ENCODE peak calls at places on chromosome 20, in seven cellular contexts. K, L, G, M, C, I and V are unnamed samples.

GRCh38 chr20:46215913-46216707 is 92.2 kb downstream of the CDH22 start:
- DNase-seq in K (peak; percentile 59), L (peak; percentile 26), G (peak; percentile 49), M (no peak), C (no peak), I (peak; percentile 93), V (no peak)

GRCh38 chr20:45701873-45702272 is at the start of gene WFDC13:
- DNase-seq in K (no peak), L (no peak), G (no peak), M (no peak), C (no peak), I (no peak), V (no peak)

GRCh38 chr20:46010491-46011405 is 2.0 kb downstream of the MMP9 start:
- DNase-seq in K (no peak), L (no peak), G (no peak), M (no peak), C (no peak), I (peak; percentile 75), V (no peak)

GRCh38 chr20:1183153-1183552 is 1.6 kb downstream of the TMEM74B start:
- DNase-seq in K (no peak), L (no peak), G (no peak), M (no peak), C (no peak), I (no peak), V (no peak)

GRCh38 chr20:38880952-38881735 is 45.1 kb upstream of the FAM83D start:
- DNase-seq in K (no peak), L (no peak), G (no peak), M (no peak), C (no peak), I (no peak), V (no peak)

GRCh38 chr20:48069626-48070025 is 284.3 kb upstream of the SULF2 start:
- DNase-seq in K (no peak), L (no peak), G (no peak), M (no peak), C (no peak), I (no peak), V (no peak)

GRCh38 chr20:64242003-64242796 is 13.3 kb upstream of the PCMTD2 start:
- DNase-seq in K (no peak), L (no peak), G (no peak), M (no peak), C (no peak), I (no peak), V (no peak)

GRCh38 chr20:57563522-57563921 is 2.6 kb downstream of the PCK1 start:
- DNase-seq in K (no peak), L (no peak), G (no peak), M (no peak), C (peak; percentile 35), I (no peak), V (no peak)

GRCh38 chr20:7038029-7038428 is 270.5 kb downstream of the BMP2 start:
- DNase-seq in K (peak; percentile 77), L (no peak), G (no peak), M (no peak), C (no peak), I (no peak), V (no peak)

GRCh38 chr20:9408422-9409300 is 105.7 kb upstream of the LAMP5 start:
- DNase-seq in K (peak; percentile 95), L (no peak), G (peak; percentile 48), M (no peak), C (no peak), I (no peak), V (no peak)

GRCh38 chr20:38885357-38885756 is 40.9 kb upstream of the FAM83D start:
- DNase-seq in K (no peak), L (no peak), G (no peak), M (no peak), C (no peak), I (no peak), V (no peak)

GRCh38 chr20:64228751-64229518 is 26.6 kb upstream of the PCMTD2 start:
- DNase-seq in K (no peak), L (no peak), G (no peak), M (no peak), C (no peak), I (no peak), V (no peak)

GRCh38 chr20:31715766-31716165 is 6.9 kb downstream of the BCL2L1 start:
- DNase-seq in K (no peak), L (no peak), G (no peak), M (no peak), C (no peak), I (no peak), V (no peak)
- H3K4me1 ChIP-seq in K (peaks cover 63% of the 10 kb centered on the region), L (peaks cover 97% of the 10 kb centered on the region), G (peaks cover 31% of the 10 kb centered on the region), M (peaks cover 94% of the 10 kb centered on the region), C (peaks cover 73% of the 10 kb centered on the region), I (peaks cover 55% of the 10 kb centered on the region), V (peaks cover 100% of the 10 kb centered on the region)

GRCh38 chr20:62721511-62722197 is 13.0 kb downstream of the NTSR1 start:
- DNase-seq in K (no peak), L (no peak), G (no peak), M (no peak), C (no peak), I (no peak), V (no peak)

GRCh38 chr20:62724692-62725595 is 16.3 kb downstream of the NTSR1 start:
- DNase-seq in K (no peak), L (no peak), G (no peak), M (no peak), C (no peak), I (no peak), V (no peak)

GRCh38 chr20:62723351-62723750 is 14.7 kb downstream of the NTSR1 start:
- DNase-seq in K (peak; percentile 72), L (no peak), G (no peak), M (peak; percentile 61), C (peak; percentile 59), I (no peak), V (no peak)

GRCh38 chr20:62723768-62724420 is 15.3 kb downstream of the NTSR1 start:
- DNase-seq in K (no peak), L (no peak), G (no peak), M (no peak), C (no peak), I (no peak), V (no peak)

DNA sequence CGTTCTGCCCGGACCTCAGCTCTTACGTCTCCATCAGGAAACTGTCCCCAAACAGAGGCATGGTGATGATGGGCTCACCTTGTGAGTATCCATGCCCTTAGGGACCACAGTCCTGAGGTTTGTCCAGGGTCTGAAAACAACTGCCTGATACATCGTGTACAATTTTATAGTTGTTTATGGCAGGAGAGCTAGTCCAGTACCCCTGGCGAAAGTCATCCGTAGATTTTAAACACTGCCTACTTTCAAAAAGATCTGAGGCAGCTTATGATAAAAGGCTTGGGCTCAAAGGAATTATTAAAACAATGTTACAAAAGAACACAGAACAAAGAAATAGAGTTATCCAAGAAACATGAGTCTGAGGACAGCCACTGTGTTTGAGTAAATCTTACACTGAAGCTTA is 14.0 kb downstream of the NTSR1 start:
- DNase-seq in K (no peak), L (no peak), G (no peak), M (no peak), C (no peak), I (no peak), V (no peak)
- H3K4me1 ChIP-seq in K (no peaks in the 10 kb centered on the region), L (peaks cover 2% of the 10 kb centered on the region), G (no peaks in the 10 kb centered on the region), M (peaks cover 9% of the 10 kb centered on the region), C (peaks cover 5% of the 10 kb centered on the region), I (no peaks in the 10 kb centered on the region), V (no peaks in the 10 kb centered on the region)

GRCh38 chr20:62700261-62700925 is 8.2 kb upstream of the NTSR1 start:
- DNase-seq in K (no peak), L (no peak), G (no peak), M (no peak), C (no peak), I (no peak), V (no peak)

GRCh38 chr20:62702886-62703852 is 5.5 kb upstream of the NTSR1 start:
- DNase-seq in K (peak; percentile 86), L (no peak), G (peak; percentile 74), M (no peak), C (no peak), I (no peak), V (no peak)

GRCh38 chr20:62702008-62702290 is 6.7 kb upstream of the NTSR1 start:
- DNase-seq in K (no peak), L (no peak), G (no peak), M (no peak), C (no peak), I (no peak), V (no peak)

GRCh38 chr20:62699741-62700140 is 8.9 kb upstream of the NTSR1 start:
- DNase-seq in K (no peak), L (no peak), G (no peak), M (no peak), C (no peak), I (no peak), V (no peak)

DNA sequence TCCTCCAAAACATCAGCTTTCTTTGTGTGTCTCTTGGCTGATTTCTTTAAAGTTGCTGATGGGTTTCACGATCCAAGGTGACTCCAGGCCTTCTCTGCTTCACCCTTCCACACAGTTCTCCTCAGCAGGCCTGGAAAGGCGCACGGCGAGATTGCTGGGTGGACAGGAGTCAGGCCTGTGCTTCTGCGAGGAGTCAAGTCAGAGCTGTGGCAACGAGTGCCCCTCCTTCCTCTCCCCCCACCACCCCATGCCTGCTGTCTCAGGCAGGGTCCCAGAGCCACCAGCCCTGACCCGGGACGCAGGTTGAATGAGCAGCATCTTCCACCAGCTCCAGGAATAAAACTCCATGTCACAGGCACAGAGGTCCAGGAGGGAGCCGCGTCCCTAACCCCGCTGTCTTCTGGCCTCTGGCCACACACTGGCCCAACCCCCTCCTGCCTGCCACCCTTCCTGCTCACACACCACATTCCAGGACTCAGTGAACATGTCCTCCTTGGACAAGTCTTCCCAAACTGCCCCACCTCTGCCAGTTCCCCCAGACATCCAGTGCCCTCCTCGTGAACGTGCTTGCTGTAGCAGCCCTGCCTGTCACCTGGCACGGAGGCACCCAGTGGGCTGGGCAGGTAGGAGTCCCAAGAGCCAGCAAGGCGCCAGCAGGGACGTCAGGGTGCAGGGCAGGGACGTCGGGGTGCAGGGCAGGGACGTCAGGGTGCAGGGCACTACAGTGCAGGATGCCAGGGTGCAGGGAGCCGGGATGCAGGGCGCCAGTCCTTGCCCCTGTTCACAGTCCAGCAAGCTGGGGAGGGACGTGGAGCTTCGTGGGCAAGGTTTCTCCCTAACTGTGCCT is 7.3 kb upstream of the NTSR1 start:
- DNase-seq in K (no peak), L (no peak), G (no peak), M (no peak), C (no peak), I (no peak), V (no peak)
- H3K4me1 ChIP-seq in K (peaks cover 15% of the 10 kb centered on the region), L (peaks cover 21% of the 10 kb centered on the region), G (no peaks in the 10 kb centered on the region), M (peaks cover 10% of the 10 kb centered on the region), C (peaks cover 14% of the 10 kb centered on the region), I (peaks cover 19% of the 10 kb centered on the region), V (peaks cover 8% of the 10 kb centered on the region)

DNA sequence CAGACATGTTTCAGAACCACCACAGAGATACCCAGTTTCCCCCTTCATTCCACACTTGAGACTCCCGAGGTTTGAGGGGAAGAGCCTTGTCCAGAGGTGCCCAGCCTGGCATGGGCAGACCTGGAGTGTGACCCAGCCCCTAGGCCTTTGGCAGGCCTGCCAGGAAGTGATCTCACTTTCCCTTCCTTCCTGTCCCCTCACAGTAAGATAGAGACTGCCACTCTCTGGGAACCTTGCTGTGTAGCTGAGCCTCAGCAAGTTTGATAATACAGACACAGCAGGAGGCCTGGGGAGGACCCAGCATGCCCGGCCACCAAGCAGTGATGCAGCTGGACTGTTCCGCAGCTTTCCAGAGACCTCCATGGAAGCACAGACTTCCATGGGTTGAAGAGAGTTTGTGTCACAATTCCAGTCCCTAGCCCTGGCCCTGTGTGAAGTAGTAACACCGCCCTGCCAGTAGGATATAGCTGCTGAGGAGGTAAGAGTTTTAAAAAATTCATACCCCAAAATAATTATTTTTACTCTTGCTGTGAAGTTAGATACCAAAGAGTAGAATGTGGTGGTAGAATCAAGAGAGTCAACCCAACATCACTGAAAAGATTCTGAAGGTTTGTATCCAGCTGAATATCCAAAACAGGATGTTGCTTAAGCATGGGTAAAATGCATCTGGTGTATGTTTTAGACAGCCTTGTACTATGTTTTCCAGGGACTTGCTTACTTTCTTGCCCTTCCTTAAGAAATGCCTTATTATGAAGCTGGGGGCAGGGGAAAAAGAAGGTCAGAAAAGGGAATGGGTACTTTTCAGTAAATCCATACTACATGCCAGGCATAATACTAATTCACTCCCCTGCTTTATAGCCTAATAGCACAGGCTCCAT is 16.3 kb downstream of the PKIG start:
- DNase-seq in K (no peak), L (peak; percentile 83), G (peak; percentile 70), M (no peak), C (no peak), I (peak; percentile 41), V (no peak)
- H3K4me1 ChIP-seq in K (peaks cover 36% of the 10 kb centered on the region), L (peaks cover 97% of the 10 kb centered on the region), G (peaks cover 17% of the 10 kb centered on the region), M (peaks cover 22% of the 10 kb centered on the region), C (peaks cover 44% of the 10 kb centered on the region), I (peaks cover 13% of the 10 kb centered on the region), V (peaks cover 90% of the 10 kb centered on the region)